ENCODE peak calls at places on chromosomes 2 and 18, in six cellular contexts. J is astrocyte of the spinal cord, K is cardiac fibroblast, X is BE2C, B is bronchial epithelial cell, P is upper lobe of right lung. W is an unnamed sample.

GRCh38 chr2:220228310-220229006 is 601.0 kb downstream of the SLC4A3 start:
- DNase-seq in J (peak), K (peak), X (no peak), B (peak), P (no peak), W (peak)

GRCh38 chr18:11518788-11519685 is 90.4 kb upstream of the SLC35G4 start:
- DNase-seq in J (peak), K (peak), X (peak), B (peak), P (no peak), W (peak)

GRCh38 chr2:147405651-147406050 is 439.2 kb upstream of the ACVR2A start:
- DNase-seq in J (no peak), K (peak), X (no peak), B (no peak), P (no peak), W (no peak)

GRCh38 chr18:32735781-32736180 is 37.0 kb downstream of the KLHL14 start:
- DNase-seq in J (peak), K (no peak), X (no peak), B (peak), P (no peak), W (peak)

GRCh38 chr2:235170016-235170415 is 218.2 kb downstream of the SH3BP4 start:
- DNase-seq in J (peak), K (peak), X (no peak), B (peak), P (no peak), W (peak)

GRCh38 chr2:74917702-74918619 is 40.5 kb upstream of the POLE4 start:
- DNase-seq in J (peak), K (peak), X (no peak), B (peak), P (no peak), W (peak)

GRCh38 chr2:241891315-241891987 is 21.9 kb downstream of the RTP5 start:
- DNase-seq in J (no peak), K (no peak), X (peak), B (no peak), P (peak), W (no peak)

GRCh38 chr2:65320042-65320711 is 92.5 kb downstream of the ACTR2 start:
- DNase-seq in J (peak), K (peak), X (no peak), B (peak), P (no peak), W (peak)

GRCh38 chr2:117537030-117537429 is 277.5 kb upstream of the DDX18 start:
- DNase-seq in J (no peak), K (no peak), X (no peak), B (no peak), P (no peak), W (no peak)

GRCh38 chr2:234245945-234246344 is 195.4 kb downstream of the SPP2 start:
- DNase-seq in J (peak), K (peak), X (no peak), B (peak), P (no peak), W (peak)

GRCh38 chr2:233814436-233814835 is 36.3 kb downstream of the MROH2A start:
- DNase-seq in J (no peak), K (no peak), X (peak), B (no peak), P (peak), W (no peak)

GRCh38 chr2:148926291-148926961 is 51.4 kb downstream of the KIF5C start:
- DNase-seq in J (peak), K (peak), X (peak), B (peak), P (peak), W (peak)

GRCh38 chr2:206955253-206955652 is 15.9 kb downstream of the CPO start:
- DNase-seq in J (no peak), K (no peak), X (no peak), B (peak), P (no peak), W (no peak)

GRCh38 chr2:123695449-123695848 is 329.6 kb upstream of the CNTNAP5 start:
- DNase-seq in J (no peak), K (peak), X (no peak), B (no peak), P (no peak), W (no peak)

GRCh38 chr2:201280191-201281040 is 20.1 kb downstream of the CASP8 start:
- DNase-seq in J (no peak), K (no peak), X (no peak), B (no peak), P (no peak), W (no peak)

GRCh38 chr2:200454839-200455801 is 54.7 kb downstream of the KCTD18 start:
- DNase-seq in J (peak), K (no peak), X (no peak), B (peak), P (no peak), W (peak)

GRCh38 chr2:37029758-37030157 is 54.4 kb downstream of the HEATR5B start:
- DNase-seq in J (no peak), K (no peak), X (no peak), B (no peak), P (no peak), W (no peak)

GRCh38 chr2:188971316-188971930 is 2.8 kb upstream of the COL3A1 start:
- DNase-seq in J (no peak), K (no peak), X (no peak), B (no peak), P (no peak), W (peak)
- TF ChIP-seq CTCF in J (no peak), K (no peak), X (no peak), B (no peak), P (no peak), W (no peak)

DNA sequence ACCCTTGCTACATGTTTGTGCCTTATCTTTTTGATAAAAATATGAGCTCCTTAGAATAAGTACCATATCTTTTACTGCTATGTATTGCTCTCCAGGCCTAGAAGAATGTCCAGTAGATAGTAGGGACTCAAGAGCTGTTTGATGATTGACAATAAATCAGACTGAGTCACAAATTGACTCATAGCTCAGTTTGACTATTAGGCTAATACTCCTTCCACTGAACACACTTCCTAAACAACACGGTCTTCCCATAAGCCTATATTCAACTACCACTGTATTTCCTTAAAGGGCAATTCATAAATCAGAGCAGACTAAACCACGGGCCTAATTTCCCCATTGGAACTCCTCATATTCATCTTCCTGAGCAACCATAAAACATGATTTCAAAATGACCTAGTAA is 258.5 kb downstream of the ALK start:
- DNase-seq in J (no peak), K (no peak), X (no peak), B (peak), P (no peak), W (no peak)
- H3K4me3 ChIP-seq in J (no peak), K (no peak), X (no peak), B (no peak), P (no peak), W (no peak)

DNA sequence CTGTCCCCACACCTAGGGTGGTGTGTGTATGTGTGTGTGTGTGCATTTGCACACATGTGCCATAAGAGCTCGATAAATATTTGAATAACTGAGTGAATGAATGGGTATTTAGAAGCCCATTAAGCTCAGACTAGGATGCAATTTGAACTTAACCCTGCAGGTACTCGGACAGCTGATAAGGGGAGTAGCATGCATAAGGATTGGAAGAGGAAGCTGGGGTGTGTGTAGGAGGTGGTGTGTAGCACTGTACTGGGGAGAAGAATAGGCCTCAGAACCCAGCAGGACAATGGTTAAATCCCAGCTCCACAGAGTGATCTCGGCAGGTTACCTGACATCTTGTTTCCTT is 1.8 kb upstream of the KCNF1 start:
- DNase-seq in J (no peak), K (no peak), X (no peak), B (no peak), P (no peak), W (no peak)
- TF ChIP-seq CTCF in J (no peak), K (no peak), X (no peak), B (no peak), P (no peak), W (no peak)

DNA sequence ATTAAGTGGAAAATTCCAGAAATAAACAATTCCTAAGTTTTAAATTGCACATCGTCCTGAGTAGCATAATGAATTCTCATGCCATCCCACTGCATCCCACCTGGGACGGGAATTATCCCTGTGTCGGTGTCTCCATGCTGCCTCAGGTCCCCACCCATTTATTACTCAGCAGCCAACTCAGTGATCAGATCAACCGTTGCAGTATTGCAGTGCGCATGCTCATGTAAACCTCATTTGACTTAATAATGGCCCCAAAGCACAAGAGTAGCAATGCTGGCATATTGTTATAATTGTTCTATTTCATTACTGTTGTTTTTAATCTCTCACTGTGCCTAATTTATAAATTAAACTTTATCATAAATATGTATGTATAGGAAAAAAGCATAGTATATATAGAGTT is 214.4 kb downstream of the METTL4 start:
- DNase-seq in J (no peak), K (no peak), X (no peak), B (no peak), P (no peak), W (no peak)
- H3K4me3 ChIP-seq in J (no peak), K (no peak), X (no peak), B (no peak), P (no peak), W (no peak)

GRCh38 chr18:74806073-74806472 is 208.4 kb downstream of the ZNF407 start:
- DNase-seq in J (no peak), K (no peak), X (no peak), B (peak), P (peak), W (no peak)
- TF ChIP-seq CTCF in J (no peak), K (no peak), X (no peak), B (no peak), P (no peak), W (no peak)

DNA sequence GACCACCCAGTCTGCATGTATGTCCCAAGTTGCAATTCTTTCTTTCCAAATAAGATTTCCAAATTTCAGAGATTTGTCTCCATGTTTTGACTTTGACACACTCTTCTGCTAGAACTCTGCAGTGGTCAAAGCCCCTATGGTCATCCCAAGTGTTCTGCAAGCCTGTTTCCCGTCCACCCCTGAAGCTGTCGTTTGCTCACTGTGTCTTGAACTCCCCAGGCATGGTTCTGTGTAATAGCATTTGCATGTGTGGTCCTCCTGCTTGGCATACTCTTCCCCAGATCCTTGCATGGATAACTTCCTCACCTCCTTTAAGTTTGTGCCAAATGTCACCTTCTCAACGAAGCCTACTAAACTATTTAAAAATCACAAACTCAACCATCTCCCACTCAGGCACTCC is 3.9 kb upstream of the MTLN start:
- DNase-seq in J (no peak), K (no peak), X (no peak), B (no peak), P (no peak), W (no peak)
- H3K4me3 ChIP-seq in J (no peak), K (no peak), X (no peak), B (no peak), P (no peak), W (no peak)

GRCh38 chr18:24761765-24762164 is 301.3 kb downstream of the HRH4 start:
- DNase-seq in J (no peak), K (no peak), X (no peak), B (no peak), P (no peak), W (no peak)

GRCh38 chr18:24762417-24762816 is 302.0 kb downstream of the HRH4 start:
- DNase-seq in J (no peak), K (peak), X (no peak), B (no peak), P (no peak), W (peak)

GRCh38 chr18:24754572-24754971 is 294.1 kb downstream of the HRH4 start:
- DNase-seq in J (no peak), K (no peak), X (no peak), B (no peak), P (no peak), W (no peak)

DNA sequence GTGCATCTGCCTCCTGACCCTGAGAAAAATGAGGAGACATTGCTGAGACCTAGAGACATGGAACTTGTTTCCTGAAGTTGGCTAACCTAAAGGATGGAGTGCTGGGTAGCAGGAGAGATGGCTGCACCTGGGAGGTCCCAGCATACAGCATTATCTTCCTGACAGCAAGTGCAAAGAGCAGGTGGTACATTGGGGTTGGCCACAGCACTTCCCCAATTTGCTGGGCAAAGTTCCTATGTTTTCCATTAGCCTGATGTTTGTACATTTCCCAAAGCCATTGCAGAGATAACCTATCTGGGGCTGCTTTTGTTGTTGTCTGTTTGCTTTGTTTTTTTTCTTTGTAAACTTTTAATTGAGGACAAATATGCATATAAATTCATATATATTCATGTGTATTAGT is 296.7 kb downstream of the HRH4 start:
- DNase-seq in J (no peak), K (no peak), X (no peak), B (no peak), P (no peak), W (no peak)
- TF ChIP-seq CTCF in J (no peak), K (no peak), X (no peak), B (no peak), P (no peak), W (no peak)

W was measured in fibroblast of villous mesenchyme.